ENCODE peak calls at places on chromosome 3, in four cellular contexts. N is neuronal stem cell, Y is mesenchymal stem cell, H is H1. J is an unnamed sample.

GRCh38 chr3:16888785-16889607 is 4.2 kb downstream of the PLCL2 start:
- DNase-seq in N (no peak), Y (no peak), H (no peak), J (no peak)

GRCh38 chr3:139312959-139313358 is 30.9 kb upstream of the MRPS22 start:
- DNase-seq in N (no peak), Y (peak; percentile 57), H (no peak), J (no peak)

GRCh38 chr3:66761093-66761780 is 236.9 kb upstream of the KBTBD8 start:
- DNase-seq in N (no peak), Y (no peak), H (no peak), J (no peak)

GRCh38 chr3:61938878-61939549 is 377.6 kb downstream of the PTPRG start:
- DNase-seq in N (no peak), Y (no peak), H (no peak), J (no peak)

GRCh38 chr3:34183581-34184313 is 385.3 kb downstream of the PDCD6IP start:
- DNase-seq in N (no peak), Y (no peak), H (no peak), J (no peak)

GRCh38 chr3:53588122-53588521 is 93.7 kb downstream of the CACNA1D start:
- DNase-seq in N (no peak), Y (no peak), H (peak; percentile 28), J (no peak)

GRCh38 chr3:102156426-102156825 is 278.4 kb upstream of the ZPLD1 start:
- DNase-seq in N (no peak), Y (peak; percentile 91), H (no peak), J (no peak)

GRCh38 chr3:190596341-190597285 is 82.7 kb downstream of the IL1RAP start:
- DNase-seq in N (no peak), Y (no peak), H (no peak), J (no peak)

GRCh38 chr3:138348950-138349739 is 766 bp downstream of the MRAS start:
- DNase-seq in N (no peak), Y (peak; percentile 24), H (peak; percentile 61), J (peak; percentile 52)

GRCh38 chr3:143255725-143256124 is 136.2 kb downstream of the CHST2 start:
- DNase-seq in N (no peak), Y (no peak), H (no peak), J (no peak)

GRCh38 chr3:24470277-24470676 is 24.4 kb downstream of the THRB start:
- DNase-seq in N (no peak), Y (no peak), H (no peak), J (no peak)

GRCh38 chr3:110589381-110589780 is 482.2 kb upstream of the NECTIN3 start:
- DNase-seq in N (no peak), Y (no peak), H (no peak), J (no peak)

GRCh38 chr3:124489506-124489905 is 240.7 kb upstream of the UMPS start:
- DNase-seq in N (no peak), Y (no peak), H (no peak), J (no peak)

GRCh38 chr3:17672506-17672905 is 69.9 kb downstream of the TBC1D5 start:
- DNase-seq in N (no peak), Y (no peak), H (no peak), J (no peak)

GRCh38 chr3:48269592-48269991 is 28.7 kb downstream of the ZNF589 start:
- DNase-seq in N (no peak), Y (no peak), H (no peak), J (no peak)

GRCh38 chr3:161320837-161321236 is 50.5 kb downstream of the SPTSSB start:
- DNase-seq in N (no peak), Y (no peak), H (no peak), J (no peak)

GRCh38 chr3:21524113-21524512 is 226.9 kb downstream of the ZNF385D start:
- DNase-seq in N (no peak), Y (no peak), H (no peak), J (no peak)

GRCh38 chr3:188468196-188468595 is 314.2 kb downstream of the LPP start:
- DNase-seq in N (no peak), Y (no peak), H (no peak), J (no peak)

GRCh38 chr3:12984023-12984823 is 89.0 kb downstream of the IQSEC1 start:
- DNase-seq in N (no peak), Y (peak; percentile 77), H (peak; percentile 84), J (peak; percentile 84)

GRCh38 chr3:14113964-14114667 is 10.6 kb downstream of the CHCHD4 start:
- DNase-seq in N (no peak), Y (no peak), H (peak; percentile 41), J (no peak)

GRCh38 chr3:110564674-110565073 is 506.9 kb upstream of the NECTIN3 start:
- DNase-seq in N (no peak), Y (no peak), H (no peak), J (no peak)

GRCh38 chr3:148657470-148657869 is 40.2 kb upstream of the AGTR1 start:
- DNase-seq in N (no peak), Y (no peak), H (no peak), J (no peak)

GRCh38 chr3:32421185-32421584 is 29.5 kb downstream of the CMTM7 start:
- DNase-seq in N (no peak), Y (no peak), H (peak; percentile 39), J (no peak)

GRCh38 chr3:32421991-32422859 is 30.6 kb downstream of the CMTM7 start:
- DNase-seq in N (no peak), Y (peak; percentile 36), H (no peak), J (no peak)

GRCh38 chr3:32422943-32423342 is 31.3 kb downstream of the CMTM7 start:
- DNase-seq in N (no peak), Y (no peak), H (no peak), J (no peak)

GRCh38 chr3:32419766-32420137 is 28.1 kb downstream of the CMTM7 start:
- DNase-seq in N (no peak), Y (no peak), H (no peak), J (no peak)

GRCh38 chr3:32420138-32420981 is 28.7 kb downstream of the CMTM7 start:
- DNase-seq in N (no peak), Y (no peak), H (peak; percentile 60), J (peak; percentile 78)
- H2BK12ac ChIP-seq in N (no peak overlapping the region), Y (no peak overlapping the region), H (peak overlapping the region; percentile 89), J (no peak overlapping the region)

DNA sequence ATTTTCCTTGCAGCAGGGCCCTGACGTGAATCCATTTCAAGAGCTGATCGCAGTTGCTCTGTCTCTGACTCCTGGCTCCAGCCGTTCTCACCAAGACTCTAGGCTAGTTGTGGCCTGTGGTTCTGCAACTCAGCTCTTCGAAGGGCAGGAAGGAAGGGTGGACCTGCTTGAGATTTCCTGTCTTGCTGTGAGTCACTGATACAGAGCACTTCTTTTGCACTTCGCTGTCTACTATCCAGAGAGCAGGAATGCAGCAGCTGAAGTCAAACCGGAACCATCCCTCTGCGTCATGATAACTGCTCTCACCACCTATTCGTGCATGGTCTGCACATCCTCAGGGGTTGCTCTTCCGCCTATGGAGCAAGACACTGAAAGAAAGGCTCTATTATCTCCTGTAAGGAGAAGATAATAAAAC is 59.7 kb downstream of the RAP2B start:
- DNase-seq in N (no peak), Y (peak; percentile 99), H (no peak), J (no peak)
- H2AFZ ChIP-seq in N (peak overlapping the region; percentile 92), Y (no peak overlapping the region), H (peak overlapping the region; percentile 6), J (no peak overlapping the region)

DNA sequence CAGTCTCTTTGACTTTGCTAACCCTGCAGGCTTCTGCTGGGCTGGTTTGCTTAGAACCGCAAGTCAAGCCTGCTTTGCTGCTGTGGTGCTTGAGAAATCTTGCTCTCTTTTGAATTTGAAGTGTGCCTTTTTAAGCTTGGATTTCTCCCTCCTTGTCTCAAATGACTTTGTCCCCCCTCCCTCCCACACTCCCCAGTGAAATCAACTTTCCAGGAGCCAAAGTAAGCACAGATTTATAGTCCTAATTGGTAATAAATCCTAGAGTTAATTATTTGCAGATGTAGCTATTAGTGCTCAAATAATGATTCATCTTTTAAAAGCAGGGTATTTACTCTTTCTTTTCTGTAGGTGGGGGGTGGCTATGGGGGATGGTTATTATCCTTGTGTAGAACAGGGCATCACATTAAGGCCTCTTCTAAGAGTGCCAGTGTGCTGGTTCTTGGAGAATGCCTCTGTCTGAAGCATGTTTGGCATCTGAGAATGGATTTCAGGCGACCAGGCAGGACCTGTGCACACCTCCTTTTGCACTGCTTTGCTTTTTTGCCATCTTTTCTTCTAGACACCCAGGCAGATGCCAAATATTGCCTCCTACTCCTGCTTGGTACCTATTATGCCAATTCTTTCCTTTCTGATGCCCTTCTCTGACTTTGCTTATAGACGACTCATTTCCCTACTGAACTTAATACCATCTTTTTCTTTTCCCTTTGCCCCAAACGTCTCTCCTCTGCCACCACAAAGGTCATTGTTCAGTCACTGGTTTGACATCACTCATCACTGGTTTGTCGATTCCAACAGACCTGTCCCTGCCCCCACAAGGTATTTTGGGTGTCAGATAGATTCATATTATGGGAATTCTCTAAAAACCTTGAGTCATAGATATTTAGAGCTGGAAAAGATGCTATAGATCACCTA is 50.7 kb downstream of the CLDN11 start:
- DNase-seq in N (no peak), Y (peak; percentile 37), H (peak; percentile 16), J (no peak)
- H3K14ac ChIP-seq in N (no peak overlapping the region), Y (no peak overlapping the region), H (no peak overlapping the region), J (no peak overlapping the region)

GRCh38 chr3:170221924-170222646 is at the start of gene PRKCI:
- DNase-seq in N (peak; percentile 97), Y (peak; percentile 97), H (peak; percentile 90), J (peak; percentile 97)
- H2BK12ac ChIP-seq in N (no peak within 1 kb of the TSS), Y (peak within 1 kb of the TSS; percentile 95), H (peak within 1 kb of the TSS; percentile 99), J (no peak within 1 kb of the TSS)

DNA sequence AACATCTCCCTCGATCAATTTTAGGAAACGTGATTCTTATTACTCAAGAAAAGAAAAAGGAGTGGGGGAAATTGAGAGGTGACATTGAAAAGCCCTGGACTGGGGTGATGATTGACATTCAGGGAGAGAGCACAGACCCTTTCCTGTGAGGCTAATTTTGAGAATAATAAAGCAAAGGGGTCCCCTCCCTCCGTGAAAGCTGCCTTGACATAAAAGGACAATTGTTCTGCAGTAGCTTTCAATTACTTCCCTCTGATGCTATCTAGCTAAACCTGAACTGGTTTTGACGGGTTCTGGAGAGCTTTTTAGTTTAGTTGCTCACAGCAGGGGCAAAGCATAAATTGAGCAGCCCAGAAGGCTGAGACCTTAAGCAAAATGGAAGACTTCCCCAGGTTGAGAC is 14.4 kb upstream of the CMTM8 start:
- DNase-seq in N (no peak), Y (no peak), H (no peak), J (no peak)
- H2AFZ ChIP-seq in N (peak overlapping the region; percentile 19), Y (no peak overlapping the region), H (no peak overlapping the region), J (no peak overlapping the region)

GRCh38 chr3:31364188-31364587 is 168.5 kb upstream of the STT3B start:
- DNase-seq in N (no peak), Y (peak; percentile 10), H (no peak), J (no peak)
- H3K14ac ChIP-seq in N (no peak overlapping the region), Y (no peak overlapping the region), H (no peak overlapping the region), J (no peak overlapping the region)

GRCh38 chr3:32847520-32847919 is 29.7 kb downstream of the TRIM71 start:
- DNase-seq in N (no peak), Y (no peak), H (no peak), J (no peak)
- H2BK12ac ChIP-seq in N (no peak overlapping the region), Y (no peak overlapping the region), H (no peak overlapping the region), J (no peak overlapping the region)

GRCh38 chr3:100611221-100611620 is 1.8 kb downstream of the ADGRG7 start:
- DNase-seq in N (no peak), Y (no peak), H (no peak), J (no peak)
- H2AFZ ChIP-seq in N (no peak overlapping the region), Y (no peak overlapping the region), H (no peak overlapping the region), J (no peak overlapping the region)